ENCODE peak calls at places on chromosome X, in four cellular contexts. A, N, Z and U are unnamed samples. For H3K27me3, the result is how much of the 10 kb centered on the place peaks cover.

GRCh38 chrX:46461653-46462191 is 83.5 kb downstream of the ZNF674 start:
- DNase-seq in A (no peak), N (no peak), Z (no peak), U (no peak)

GRCh38 chrX:23390979-23391378 is 56.3 kb downstream of the PTCHD1 start:
- DNase-seq in A (no peak), N (no peak), Z (no peak), U (no peak)

GRCh38 chrX:40258909-40259308 is 161.2 kb upstream of the BCOR start:
- DNase-seq in A (no peak), N (no peak), Z (no peak), U (no peak)

GRCh38 chrX:72572248-72573157 is at the start of gene HDAC8:
- DNase-seq in A (peak), N (peak), Z (peak), U (no peak)

GRCh38 chrX:152946681-152947080 is 47.2 kb downstream of the PNMA5 start:
- DNase-seq in A (no peak), N (no peak), Z (no peak), U (no peak)

GRCh38 chrX:54182194-54182863 is 725 bp downstream of the FAM120C start:
- DNase-seq in A (peak), N (peak), Z (peak), U (peak)

GRCh38 chrX:42519666-42520231 is 258.2 kb downstream of the PPP1R2C start:
- DNase-seq in A (no peak), N (no peak), Z (peak), U (peak)

GRCh38 chrX:102085706-102086105 is 39.8 kb upstream of the TCEAL2 start:
- DNase-seq in A (no peak), N (no peak), Z (no peak), U (no peak)

GRCh38 chrX:110509778-110510510 is 151.3 kb downstream of the RTL9 start:
- DNase-seq in A (no peak), N (no peak), Z (no peak), U (no peak)

DNA sequence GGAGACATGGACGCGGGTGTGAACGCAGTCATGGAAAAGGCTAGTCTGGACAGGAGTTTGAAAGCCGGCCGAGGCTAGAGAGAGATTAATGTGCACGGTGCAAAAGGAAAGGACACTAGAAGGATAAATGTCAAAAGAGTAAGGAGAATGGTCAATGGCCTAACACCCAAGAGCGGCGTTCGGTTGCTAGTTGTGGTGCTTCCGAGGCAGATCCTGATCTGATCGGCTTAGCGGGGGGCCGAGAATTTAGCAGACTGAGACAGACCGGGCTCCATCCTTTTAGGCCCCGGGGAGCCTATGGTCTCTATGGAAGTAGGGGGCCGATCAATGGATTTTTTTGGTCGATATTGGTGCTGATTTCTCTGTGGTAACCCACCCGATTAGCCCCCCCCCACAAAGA is 6.9 kb downstream of the GAGE10 start:
- DNase-seq in A (no peak), N (no peak), Z (no peak), U (no peak)
- H3K27me3 ChIP-seq in A (under half), N (under half), Z (under half), U (under half)

GRCh38 chrX:80550722-80551121 is 130.5 kb downstream of the TENT5D start:
- DNase-seq in A (no peak), N (no peak), Z (no peak), U (no peak)
- TF ChIP-seq CTCF in A (no peak), N (no peak), Z (no peak), U (no peak)

GRCh38 chrX:19672211-19672814 is 157.0 kb upstream of the MAP3K15 start:
- DNase-seq in A (no peak), N (no peak), Z (no peak), U (no peak)
- H3K4me3 ChIP-seq in A (no peak), N (no peak), Z (no peak), U (no peak)

GRCh38 chrX:141641138-141641537 is 51.6 kb downstream of the SPANXA2 start:
- DNase-seq in A (no peak), N (no peak), Z (no peak), U (no peak)
- H3K27me3 ChIP-seq in A (under half), N (under half), Z (under half), U (under half)

GRCh38 chrX:68921937-68922456 is 93.2 kb downstream of the EFNB1 start:
- DNase-seq in A (no peak), N (no peak), Z (no peak), U (no peak)

GRCh38 chrX:68920541-68920940 is 91.7 kb downstream of the EFNB1 start:
- DNase-seq in A (no peak), N (peak), Z (no peak), U (no peak)

GRCh38 chrX:68918202-68918601 is 89.4 kb downstream of the EFNB1 start:
- DNase-seq in A (no peak), N (no peak), Z (no peak), U (no peak)

GRCh38 chrX:68917799-68918198 is 89.0 kb downstream of the EFNB1 start:
- DNase-seq in A (no peak), N (no peak), Z (no peak), U (no peak)

GRCh38 chrX:68919707-68920106 is 90.9 kb downstream of the EFNB1 start:
- DNase-seq in A (no peak), N (no peak), Z (no peak), U (no peak)
- TF ChIP-seq CTCF in A (no peak), N (no peak), Z (no peak), U (no peak)

DNA sequence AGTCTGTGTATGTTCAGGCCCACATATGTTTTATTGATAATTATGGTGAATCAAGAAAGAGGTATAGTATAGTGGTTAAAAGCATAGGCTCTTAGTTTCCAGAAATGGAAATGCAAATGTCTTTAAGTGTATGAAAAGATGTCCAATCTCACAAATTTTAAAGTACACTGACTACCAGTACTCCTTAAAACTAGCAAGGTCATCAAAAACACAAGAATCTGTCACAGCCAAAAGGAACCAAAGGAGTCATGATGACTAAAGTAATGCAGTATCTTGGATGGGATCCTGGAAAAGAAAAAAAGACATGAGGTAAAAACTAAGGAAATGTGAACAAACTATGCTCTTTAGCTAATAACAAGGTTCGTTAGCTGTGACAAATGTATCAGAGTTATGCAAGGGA is 659 bp upstream of the RBM41 start:
- DNase-seq in A (no peak), N (no peak), Z (no peak), U (no peak)
- H3K4me3 ChIP-seq in A (peak), N (no peak), Z (no peak), U (peak)

DNA sequence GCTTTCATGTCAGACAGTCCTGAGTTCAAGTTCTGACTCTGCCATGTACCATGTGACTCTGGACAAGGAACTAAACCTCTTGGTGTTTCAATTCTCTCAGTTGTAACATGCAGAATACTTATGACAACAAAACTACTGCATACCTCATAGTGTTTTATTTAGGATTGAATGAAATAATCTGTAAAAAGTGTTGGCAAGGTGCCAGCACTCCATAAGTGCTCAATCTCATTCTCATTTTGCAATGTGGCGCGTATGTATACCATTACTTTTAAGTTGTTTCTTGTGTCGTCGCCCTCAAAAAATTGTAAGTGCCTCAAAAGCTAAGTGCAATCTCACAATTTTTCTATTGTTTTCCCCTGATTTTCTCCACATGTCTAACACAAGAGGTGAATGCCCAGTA is 62.5 kb downstream of the IGSF1 start:
- DNase-seq in A (no peak), N (no peak), Z (no peak), U (no peak)
- H3K27me3 ChIP-seq in A (under half), N (under half), Z (under half), U (under half)

DNA sequence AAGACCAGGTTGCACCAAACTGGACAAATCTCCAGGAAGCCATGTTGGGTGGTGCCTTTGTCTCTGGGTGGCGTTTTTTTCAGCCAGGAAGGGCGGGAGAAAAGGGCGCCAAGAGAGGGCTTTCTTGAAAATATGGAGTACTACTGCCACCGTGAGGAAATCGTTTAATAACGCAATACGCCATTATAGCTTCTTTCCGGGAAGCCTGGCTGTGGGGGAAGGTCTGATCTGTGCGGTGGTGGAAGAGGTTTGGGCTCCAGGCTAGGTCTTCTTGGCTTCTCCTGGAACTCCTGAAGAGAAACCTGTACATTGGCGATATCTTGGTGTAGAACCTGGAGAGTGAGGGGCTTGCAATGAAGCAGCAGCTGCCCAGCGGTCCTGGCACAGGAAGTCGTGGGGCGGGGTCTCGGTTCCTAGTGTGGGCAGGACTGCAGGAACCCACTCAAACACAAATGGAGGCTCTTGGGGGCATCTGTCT is 202.7 kb downstream of the OR13H1 start:
- DNase-seq in A (peak), N (peak), Z (no peak), U (no peak)
- TF ChIP-seq CTCF in A (peak), N (peak), Z (no peak), U (no peak)